ENCODE peak calls at places on chromosomes 5 and 9, in ten cellular contexts. One of them, this sample, is unnamed.

GRCh38 chr5:57804007-57804444 is 321.4 kb upstream of the ACTBL2 start:
- DNase-seq in NCI-H82: no peak
- DNase-seq in neural crest cell: no peak
- DNase-seq in ELF-1: no peak
- DNase-seq in MM.1S: no peak
- DNase-seq in M059J: peak
- DNase-seq in spleen: no peak
- DNase-seq in iPS-NIHi11: no peak
- DNase-seq in amniotic stem cell: peak
- DNase-seq in colonic mucosa: no peak
- DNase-seq in this sample: no peak

GRCh38 chr5:135333737-135334515 is 65.1 kb downstream of the MACROH2A1 start:
- DNase-seq in MM.1S: no peak
- DNase-seq in neural crest cell: no peak
- DNase-seq in ELF-1: no peak
- DNase-seq in iPS-NIHi11: no peak
- DNase-seq in colonic mucosa: no peak
- DNase-seq in amniotic stem cell: no peak
- DNase-seq in NCI-H82: peak
- DNase-seq in spleen: no peak
- DNase-seq in M059J: peak
- DNase-seq in this sample: no peak

GRCh38 chr5:106525438-106525837 is 1145.3 kb downstream of the EFNA5 start:
- DNase-seq in neural crest cell: no peak
- DNase-seq in MM.1S: no peak
- DNase-seq in ELF-1: no peak
- DNase-seq in spleen: no peak
- DNase-seq in amniotic stem cell: no peak
- DNase-seq in M059J: no peak
- DNase-seq in colonic mucosa: no peak
- DNase-seq in NCI-H82: no peak
- DNase-seq in iPS-NIHi11: no peak
- DNase-seq in this sample: no peak

GRCh38 chr5:55568629-55569512 is 34.1 kb upstream of the PLPP1 start:
- DNase-seq in spleen: no peak
- DNase-seq in colonic mucosa: no peak
- DNase-seq in MM.1S: no peak
- DNase-seq in iPS-NIHi11: no peak
- DNase-seq in amniotic stem cell: no peak
- DNase-seq in NCI-H82: no peak
- DNase-seq in ELF-1: peak
- DNase-seq in neural crest cell: no peak
- DNase-seq in M059J: no peak
- DNase-seq in this sample: no peak

GRCh38 chr5:22793463-22793862 is 59.7 kb downstream of the CDH12 start:
- DNase-seq in colonic mucosa: no peak
- DNase-seq in spleen: no peak
- DNase-seq in ELF-1: no peak
- DNase-seq in MM.1S: no peak
- DNase-seq in amniotic stem cell: no peak
- DNase-seq in M059J: no peak
- DNase-seq in NCI-H82: no peak
- DNase-seq in iPS-NIHi11: no peak
- DNase-seq in neural crest cell: no peak
- DNase-seq in this sample: no peak

GRCh38 chr9:82021198-82021597 is 32.6 kb downstream of the SPATA31D1 start:
- DNase-seq in colonic mucosa: no peak
- DNase-seq in NCI-H82: no peak
- DNase-seq in M059J: peak
- DNase-seq in neural crest cell: no peak
- DNase-seq in amniotic stem cell: peak
- DNase-seq in ELF-1: peak
- DNase-seq in iPS-NIHi11: no peak
- DNase-seq in spleen: no peak
- DNase-seq in MM.1S: no peak
- DNase-seq in this sample: no peak

GRCh38 chr5:56616454-56617160 is 198.7 kb upstream of the MAP3K1 start:
- DNase-seq in NCI-H82: no peak
- DNase-seq in ELF-1: no peak
- DNase-seq in amniotic stem cell: no peak
- DNase-seq in M059J: no peak
- DNase-seq in colonic mucosa: no peak
- DNase-seq in iPS-NIHi11: no peak
- DNase-seq in spleen: no peak
- DNase-seq in neural crest cell: no peak
- DNase-seq in MM.1S: no peak
- DNase-seq in this sample: no peak

GRCh38 chr9:123176230-123176629 is 92.2 kb downstream of the STRBP start:
- DNase-seq in MM.1S: no peak
- DNase-seq in iPS-NIHi11: no peak
- DNase-seq in colonic mucosa: no peak
- DNase-seq in NCI-H82: no peak
- DNase-seq in ELF-1: no peak
- DNase-seq in spleen: no peak
- DNase-seq in amniotic stem cell: no peak
- DNase-seq in M059J: peak
- DNase-seq in neural crest cell: no peak
- DNase-seq in this sample: no peak

GRCh38 chr9:125932012-125932411 is 184.8 kb downstream of the PBX3 start:
- DNase-seq in ELF-1: peak
- DNase-seq in MM.1S: no peak
- DNase-seq in M059J: peak
- DNase-seq in colonic mucosa: peak
- DNase-seq in spleen: no peak
- DNase-seq in iPS-NIHi11: peak
- DNase-seq in NCI-H82: peak
- DNase-seq in neural crest cell: no peak
- DNase-seq in amniotic stem cell: peak
- DNase-seq in this sample: peak

GRCh38 chr5:68409259-68409658 is 193.7 kb downstream of the PIK3R1 start:
- DNase-seq in neural crest cell: no peak
- DNase-seq in spleen: no peak
- DNase-seq in NCI-H82: no peak
- DNase-seq in MM.1S: no peak
- DNase-seq in colonic mucosa: no peak
- DNase-seq in iPS-NIHi11: no peak
- DNase-seq in amniotic stem cell: no peak
- DNase-seq in M059J: peak
- DNase-seq in ELF-1: no peak
- DNase-seq in this sample: no peak

GRCh38 chr5:137453476-137454080 is 45.5 kb downstream of the SPOCK1 start:
- DNase-seq in iPS-NIHi11: peak
- DNase-seq in colonic mucosa: no peak
- DNase-seq in M059J: peak
- DNase-seq in neural crest cell: peak
- DNase-seq in spleen: no peak
- DNase-seq in NCI-H82: peak
- DNase-seq in amniotic stem cell: peak
- DNase-seq in ELF-1: no peak
- DNase-seq in MM.1S: peak
- DNase-seq in this sample: no peak

GRCh38 chr5:128669803-128670202 is 131.8 kb upstream of the FBN2 start:
- DNase-seq in neural crest cell: no peak
- DNase-seq in ELF-1: no peak
- DNase-seq in amniotic stem cell: no peak
- DNase-seq in NCI-H82: no peak
- DNase-seq in M059J: no peak
- DNase-seq in colonic mucosa: no peak
- DNase-seq in iPS-NIHi11: no peak
- DNase-seq in MM.1S: no peak
- DNase-seq in spleen: no peak
- DNase-seq in this sample: no peak

GRCh38 chr5:132428811-132429440 is 59.4 kb downstream of the SLC22A5 start:
- DNase-seq in iPS-NIHi11: no peak
- DNase-seq in MM.1S: no peak
- DNase-seq in spleen: peak
- DNase-seq in M059J: peak
- DNase-seq in neural crest cell: no peak
- DNase-seq in amniotic stem cell: peak
- DNase-seq in ELF-1: peak
- DNase-seq in colonic mucosa: no peak
- DNase-seq in NCI-H82: no peak
- DNase-seq in this sample: no peak

GRCh38 chr5:67808340-67808739 is 407.2 kb upstream of the PIK3R1 start:
- DNase-seq in iPS-NIHi11: no peak
- DNase-seq in spleen: no peak
- DNase-seq in ELF-1: no peak
- DNase-seq in NCI-H82: no peak
- DNase-seq in MM.1S: no peak
- DNase-seq in neural crest cell: no peak
- DNase-seq in colonic mucosa: no peak
- DNase-seq in amniotic stem cell: no peak
- DNase-seq in M059J: no peak
- DNase-seq in this sample: no peak

GRCh38 chr5:133051117-133051546 is 681 bp upstream of the HSPA4 start:
- DNase-seq in ELF-1: no peak
- DNase-seq in neural crest cell: no peak
- DNase-seq in NCI-H82: peak
- DNase-seq in amniotic stem cell: no peak
- DNase-seq in colonic mucosa: no peak
- DNase-seq in iPS-NIHi11: no peak
- DNase-seq in spleen: no peak
- DNase-seq in M059J: no peak
- DNase-seq in MM.1S: no peak
- DNase-seq in this sample: no peak

GRCh38 chr5:40270274-40270855 is 409.4 kb upstream of the PTGER4 start:
- DNase-seq in iPS-NIHi11: no peak
- DNase-seq in neural crest cell: no peak
- DNase-seq in NCI-H82: peak
- DNase-seq in MM.1S: no peak
- DNase-seq in ELF-1: no peak
- DNase-seq in M059J: no peak
- DNase-seq in colonic mucosa: no peak
- DNase-seq in amniotic stem cell: no peak
- DNase-seq in spleen: no peak
- DNase-seq in this sample: no peak

GRCh38 chr9:75997196-75997595 is 106.7 kb downstream of the PCSK5 start:
- DNase-seq in amniotic stem cell: no peak
- DNase-seq in iPS-NIHi11: no peak
- DNase-seq in spleen: no peak
- DNase-seq in colonic mucosa: no peak
- DNase-seq in ELF-1: no peak
- DNase-seq in neural crest cell: no peak
- DNase-seq in MM.1S: no peak
- DNase-seq in NCI-H82: no peak
- DNase-seq in M059J: no peak
- DNase-seq in this sample: no peak

GRCh38 chr5:175814676-175815075 is 56.7 kb upstream of the CPLX2 start:
- DNase-seq in neural crest cell: no peak
- DNase-seq in NCI-H82: no peak
- DNase-seq in spleen: peak
- DNase-seq in iPS-NIHi11: no peak
- DNase-seq in ELF-1: no peak
- DNase-seq in M059J: peak
- DNase-seq in MM.1S: no peak
- DNase-seq in colonic mucosa: no peak
- DNase-seq in amniotic stem cell: peak
- DNase-seq in this sample: no peak

GRCh38 chr5:174514983-174515394 is 209.4 kb upstream of the MSX2 start:
- DNase-seq in iPS-NIHi11: no peak
- DNase-seq in neural crest cell: no peak
- DNase-seq in NCI-H82: no peak
- DNase-seq in ELF-1: no peak
- DNase-seq in colonic mucosa: no peak
- DNase-seq in MM.1S: no peak
- DNase-seq in amniotic stem cell: no peak
- DNase-seq in M059J: no peak
- DNase-seq in spleen: no peak
- DNase-seq in this sample: no peak

This sample was measured in transverse colon.